ENCODE peak calls at places on chromosomes 6 and 20, in eight cellular contexts. One of them, this sample, is unnamed.
A peak's percentile ranks its signal among the peaks of the same experiment; 100 is the strongest.

GRCh38 chr6:168555618-168556273 is 114.8 kb downstream of the SMOC2 start:
- DNase-seq in heart left ventricle: no peak
- DNase-seq in adipocyte: no peak
- DNase-seq in fibroblast of lung: no peak
- DNase-seq in spleen: no peak
- DNase-seq in effector memory CD4-positive, alpha-beta T cell: no peak
- DNase-seq in sigmoid colon: no peak
- DNase-seq in stomach: no peak
- DNase-seq in this sample: no peak

GRCh38 chr6:4640139-4640538 is 136.1 kb upstream of the CDYL start:
- DNase-seq in heart left ventricle: no peak
- DNase-seq in adipocyte: no peak
- DNase-seq in fibroblast of lung: peak; percentile 33
- DNase-seq in spleen: no peak
- DNase-seq in effector memory CD4-positive, alpha-beta T cell: no peak
- DNase-seq in sigmoid colon: no peak
- DNase-seq in stomach: no peak
- DNase-seq in this sample: no peak

GRCh38 chr20:58695895-58696375 is 3.3 kb downstream of the NPEPL1 start:
- DNase-seq in heart left ventricle: no peak
- DNase-seq in adipocyte: no peak
- DNase-seq in fibroblast of lung: no peak
- DNase-seq in spleen: peak; percentile 69
- DNase-seq in effector memory CD4-positive, alpha-beta T cell: no peak
- DNase-seq in sigmoid colon: peak; percentile 60
- DNase-seq in stomach: no peak
- DNase-seq in this sample: no peak

GRCh38 chr6:168090706-168091105 is 11.7 kb upstream of the FRMD1 start:
- DNase-seq in heart left ventricle: peak; percentile 6
- DNase-seq in adipocyte: no peak
- DNase-seq in fibroblast of lung: no peak
- DNase-seq in spleen: peak; percentile 54
- DNase-seq in effector memory CD4-positive, alpha-beta T cell: no peak
- DNase-seq in sigmoid colon: no peak
- DNase-seq in stomach: no peak
- DNase-seq in this sample: no peak

GRCh38 chr6:22141271-22141745 is 155.5 kb downstream of the PRL start:
- DNase-seq in heart left ventricle: no peak
- DNase-seq in adipocyte: no peak
- DNase-seq in fibroblast of lung: peak; percentile 78
- DNase-seq in spleen: no peak
- DNase-seq in effector memory CD4-positive, alpha-beta T cell: no peak
- DNase-seq in sigmoid colon: no peak
- DNase-seq in stomach: no peak
- DNase-seq in this sample: no peak

GRCh38 chr6:9523462-9523861 is 891.4 kb downstream of the TFAP2A start:
- DNase-seq in heart left ventricle: no peak
- DNase-seq in adipocyte: peak; percentile 85
- DNase-seq in fibroblast of lung: peak; percentile 94
- DNase-seq in spleen: no peak
- DNase-seq in effector memory CD4-positive, alpha-beta T cell: no peak
- DNase-seq in sigmoid colon: no peak
- DNase-seq in stomach: no peak
- DNase-seq in this sample: peak; percentile 88

GRCh38 chr20:55291251-55291650 is 714.1 kb downstream of the CBLN4 start:
- DNase-seq in heart left ventricle: no peak
- DNase-seq in adipocyte: no peak
- DNase-seq in fibroblast of lung: peak; percentile 1
- DNase-seq in spleen: no peak
- DNase-seq in effector memory CD4-positive, alpha-beta T cell: no peak
- DNase-seq in sigmoid colon: no peak
- DNase-seq in stomach: no peak
- DNase-seq in this sample: peak; percentile 62

GRCh38 chr6:117976030-117976651 is 69.1 kb downstream of the SLC35F1 start:
- DNase-seq in heart left ventricle: no peak
- DNase-seq in adipocyte: peak; percentile 58
- DNase-seq in fibroblast of lung: peak; percentile 41
- DNase-seq in spleen: no peak
- DNase-seq in effector memory CD4-positive, alpha-beta T cell: no peak
- DNase-seq in sigmoid colon: no peak
- DNase-seq in stomach: no peak
- DNase-seq in this sample: no peak

GRCh38 chr6:129346964-129347363 is 363.0 kb downstream of the ARHGAP18 start:
- DNase-seq in heart left ventricle: peak; percentile 35
- DNase-seq in adipocyte: no peak
- DNase-seq in fibroblast of lung: no peak
- DNase-seq in spleen: no peak
- DNase-seq in effector memory CD4-positive, alpha-beta T cell: no peak
- DNase-seq in sigmoid colon: no peak
- DNase-seq in stomach: no peak
- DNase-seq in this sample: no peak

GRCh38 chr6:47044418-47044817 is 2.3 kb upstream of the ADGRF1 start:
- DNase-seq in heart left ventricle: no peak
- DNase-seq in adipocyte: no peak
- DNase-seq in fibroblast of lung: peak; percentile 81
- DNase-seq in spleen: no peak
- DNase-seq in effector memory CD4-positive, alpha-beta T cell: no peak
- DNase-seq in sigmoid colon: no peak
- DNase-seq in stomach: peak; percentile 46
- DNase-seq in this sample: no peak

GRCh38 chr6:42378125-42378524 is 73.6 kb downstream of the TRERF1 start:
- DNase-seq in heart left ventricle: no peak
- DNase-seq in adipocyte: no peak
- DNase-seq in fibroblast of lung: no peak
- DNase-seq in spleen: no peak
- DNase-seq in effector memory CD4-positive, alpha-beta T cell: no peak
- DNase-seq in sigmoid colon: peak; percentile 24
- DNase-seq in stomach: no peak
- DNase-seq in this sample: no peak

GRCh38 chr6:38542031-38542430 is 97.7 kb downstream of the BTBD9 start:
- DNase-seq in heart left ventricle: no peak
- DNase-seq in adipocyte: no peak
- DNase-seq in fibroblast of lung: peak; percentile 68
- DNase-seq in spleen: no peak
- DNase-seq in effector memory CD4-positive, alpha-beta T cell: no peak
- DNase-seq in sigmoid colon: no peak
- DNase-seq in stomach: no peak
- DNase-seq in this sample: no peak

GRCh38 chr20:40564997-40565680 is 123.9 kb downstream of the MAFB start:
- DNase-seq in heart left ventricle: no peak
- DNase-seq in adipocyte: peak; percentile 10
- DNase-seq in fibroblast of lung: peak; percentile 85
- DNase-seq in spleen: no peak
- DNase-seq in effector memory CD4-positive, alpha-beta T cell: no peak
- DNase-seq in sigmoid colon: no peak
- DNase-seq in stomach: no peak
- DNase-seq in this sample: peak; percentile 86

GRCh38 chr6:133301739-133302138 is 60.6 kb downstream of the EYA4 start:
- DNase-seq in heart left ventricle: no peak
- DNase-seq in adipocyte: peak; percentile 33
- DNase-seq in fibroblast of lung: no peak
- DNase-seq in spleen: no peak
- DNase-seq in effector memory CD4-positive, alpha-beta T cell: no peak
- DNase-seq in sigmoid colon: no peak
- DNase-seq in stomach: no peak
- DNase-seq in this sample: no peak

GRCh38 chr6:64230530-64230929 is 594.9 kb downstream of the PHF3 start:
- DNase-seq in heart left ventricle: no peak
- DNase-seq in adipocyte: no peak
- DNase-seq in fibroblast of lung: no peak
- DNase-seq in spleen: no peak
- DNase-seq in effector memory CD4-positive, alpha-beta T cell: no peak
- DNase-seq in sigmoid colon: no peak
- DNase-seq in stomach: no peak
- DNase-seq in this sample: no peak
- H3K4me3 ChIP-seq in heart left ventricle: no peak overlapping the region
- H3K4me3 ChIP-seq in adipocyte: no peak overlapping the region
- H3K4me3 ChIP-seq in fibroblast of lung: no peak overlapping the region
- H3K4me3 ChIP-seq in spleen: no peak overlapping the region
- H3K4me3 ChIP-seq in effector memory CD4-positive, alpha-beta T cell: no peak overlapping the region
- H3K4me3 ChIP-seq in sigmoid colon: no peak overlapping the region
- H3K4me3 ChIP-seq in stomach: no peak overlapping the region
- H3K4me3 ChIP-seq in this sample: no peak overlapping the region

GRCh38 chr6:48176909-48177308 is 65.9 kb upstream of the PTCHD4 start:
- DNase-seq in heart left ventricle: no peak
- DNase-seq in adipocyte: no peak
- DNase-seq in fibroblast of lung: no peak
- DNase-seq in spleen: no peak
- DNase-seq in effector memory CD4-positive, alpha-beta T cell: no peak
- DNase-seq in sigmoid colon: no peak
- DNase-seq in stomach: no peak
- DNase-seq in this sample: peak; percentile 14
- H3K27me3 ChIP-seq in heart left ventricle: no peaks in the 10 kb centered on the region
- H3K27me3 ChIP-seq in adipocyte: no peaks in the 10 kb centered on the region
- H3K27me3 ChIP-seq in fibroblast of lung: no peaks in the 10 kb centered on the region
- H3K27me3 ChIP-seq in spleen: no peaks in the 10 kb centered on the region
- H3K27me3 ChIP-seq in effector memory CD4-positive, alpha-beta T cell: no peaks in the 10 kb centered on the region
- H3K27me3 ChIP-seq in sigmoid colon: no peaks in the 10 kb centered on the region
- H3K27me3 ChIP-seq in stomach: no peaks in the 10 kb centered on the region
- H3K27me3 ChIP-seq in this sample: no peaks in the 10 kb centered on the region

GRCh38 chr20:1163653-1164052 is 21.1 kb downstream of the TMEM74B start:
- DNase-seq in heart left ventricle: no peak
- DNase-seq in adipocyte: no peak
- DNase-seq in fibroblast of lung: no peak
- DNase-seq in spleen: no peak
- DNase-seq in effector memory CD4-positive, alpha-beta T cell: no peak
- DNase-seq in sigmoid colon: no peak
- DNase-seq in stomach: no peak
- DNase-seq in this sample: no peak

GRCh38 chr20:1163105-1163504 is 21.7 kb downstream of the TMEM74B start:
- DNase-seq in heart left ventricle: no peak
- DNase-seq in adipocyte: no peak
- DNase-seq in fibroblast of lung: no peak
- DNase-seq in spleen: no peak
- DNase-seq in effector memory CD4-positive, alpha-beta T cell: no peak
- DNase-seq in sigmoid colon: no peak
- DNase-seq in stomach: no peak
- DNase-seq in this sample: no peak

GRCh38 chr20:1160991-1161390 is 23.8 kb downstream of the TMEM74B start:
- DNase-seq in heart left ventricle: no peak
- DNase-seq in adipocyte: no peak
- DNase-seq in fibroblast of lung: no peak
- DNase-seq in spleen: no peak
- DNase-seq in effector memory CD4-positive, alpha-beta T cell: no peak
- DNase-seq in sigmoid colon: no peak
- DNase-seq in stomach: no peak
- DNase-seq in this sample: no peak

GRCh38 chr20:1164871-1165270 is 19.9 kb downstream of the TMEM74B start:
- DNase-seq in heart left ventricle: no peak
- DNase-seq in adipocyte: no peak
- DNase-seq in fibroblast of lung: no peak
- DNase-seq in spleen: no peak
- DNase-seq in effector memory CD4-positive, alpha-beta T cell: no peak
- DNase-seq in sigmoid colon: no peak
- DNase-seq in stomach: no peak
- DNase-seq in this sample: no peak

DNA sequence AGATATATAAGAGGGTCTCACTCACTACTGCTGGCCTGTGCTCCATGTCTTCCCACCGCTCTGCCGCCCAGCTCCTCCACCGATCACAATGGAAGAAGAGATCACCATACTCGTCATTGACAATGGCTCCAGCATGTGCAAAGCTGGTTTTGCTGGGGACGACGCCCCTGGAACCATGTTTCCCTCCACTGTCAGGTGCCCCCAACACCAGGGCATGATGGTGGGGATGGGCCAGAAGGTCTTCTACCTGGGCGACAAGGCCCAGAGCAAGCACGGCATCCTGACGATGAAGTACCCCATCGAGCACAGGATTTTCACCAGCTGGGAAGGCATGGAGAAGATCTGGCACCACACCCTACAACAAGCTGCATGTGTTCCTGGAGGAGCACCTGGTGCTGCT is 24.3 kb downstream of the TMEM74B start:
- DNase-seq in heart left ventricle: no peak
- DNase-seq in adipocyte: no peak
- DNase-seq in fibroblast of lung: no peak
- DNase-seq in spleen: no peak
- DNase-seq in effector memory CD4-positive, alpha-beta T cell: no peak
- DNase-seq in sigmoid colon: no peak
- DNase-seq in stomach: no peak
- DNase-seq in this sample: no peak
- H3K36me3 ChIP-seq in heart left ventricle: peaks cover 15% of the 10 kb centered on the region
- H3K36me3 ChIP-seq in adipocyte: peaks cover 62% of the 10 kb centered on the region
- H3K36me3 ChIP-seq in fibroblast of lung: peaks cover 17% of the 10 kb centered on the region
- H3K36me3 ChIP-seq in spleen: peaks cover 97% of the 10 kb centered on the region
- H3K36me3 ChIP-seq in effector memory CD4-positive, alpha-beta T cell: peaks cover 52% of the 10 kb centered on the region
- H3K36me3 ChIP-seq in sigmoid colon: peaks cover 46% of the 10 kb centered on the region
- H3K36me3 ChIP-seq in stomach: peaks cover 86% of the 10 kb centered on the region
- H3K36me3 ChIP-seq in this sample: peaks cover 8% of the 10 kb centered on the region

GRCh38 chr20:44186201-44186600 is 787 bp downstream of the JPH2 start:
- DNase-seq in heart left ventricle: peak; percentile 46
- DNase-seq in adipocyte: no peak
- DNase-seq in fibroblast of lung: no peak
- DNase-seq in spleen: no peak
- DNase-seq in effector memory CD4-positive, alpha-beta T cell: no peak
- DNase-seq in sigmoid colon: no peak
- DNase-seq in stomach: no peak
- DNase-seq in this sample: no peak

GRCh38 chr20:44186674-44187053 is 324 bp downstream of the JPH2 start:
- DNase-seq in heart left ventricle: no peak
- DNase-seq in adipocyte: peak; percentile 48
- DNase-seq in fibroblast of lung: no peak
- DNase-seq in spleen: no peak
- DNase-seq in effector memory CD4-positive, alpha-beta T cell: no peak
- DNase-seq in sigmoid colon: peak; percentile 68
- DNase-seq in stomach: no peak
- DNase-seq in this sample: peak; percentile 31

GRCh38 chr20:44188752-44189151 is 1.8 kb upstream of the JPH2 start:
- DNase-seq in heart left ventricle: no peak
- DNase-seq in adipocyte: peak; percentile 44
- DNase-seq in fibroblast of lung: no peak
- DNase-seq in spleen: no peak
- DNase-seq in effector memory CD4-positive, alpha-beta T cell: no peak
- DNase-seq in sigmoid colon: peak; percentile 80
- DNase-seq in stomach: no peak
- DNase-seq in this sample: no peak

GRCh38 chr20:44187763-44188709 is 1.0 kb upstream of the JPH2 start:
- DNase-seq in heart left ventricle: peak; percentile 46
- DNase-seq in adipocyte: peak; percentile 54
- DNase-seq in fibroblast of lung: peak; percentile 53
- DNase-seq in spleen: no peak
- DNase-seq in effector memory CD4-positive, alpha-beta T cell: no peak
- DNase-seq in sigmoid colon: peak; percentile 83
- DNase-seq in stomach: no peak
- DNase-seq in this sample: peak; percentile 72

DNA sequence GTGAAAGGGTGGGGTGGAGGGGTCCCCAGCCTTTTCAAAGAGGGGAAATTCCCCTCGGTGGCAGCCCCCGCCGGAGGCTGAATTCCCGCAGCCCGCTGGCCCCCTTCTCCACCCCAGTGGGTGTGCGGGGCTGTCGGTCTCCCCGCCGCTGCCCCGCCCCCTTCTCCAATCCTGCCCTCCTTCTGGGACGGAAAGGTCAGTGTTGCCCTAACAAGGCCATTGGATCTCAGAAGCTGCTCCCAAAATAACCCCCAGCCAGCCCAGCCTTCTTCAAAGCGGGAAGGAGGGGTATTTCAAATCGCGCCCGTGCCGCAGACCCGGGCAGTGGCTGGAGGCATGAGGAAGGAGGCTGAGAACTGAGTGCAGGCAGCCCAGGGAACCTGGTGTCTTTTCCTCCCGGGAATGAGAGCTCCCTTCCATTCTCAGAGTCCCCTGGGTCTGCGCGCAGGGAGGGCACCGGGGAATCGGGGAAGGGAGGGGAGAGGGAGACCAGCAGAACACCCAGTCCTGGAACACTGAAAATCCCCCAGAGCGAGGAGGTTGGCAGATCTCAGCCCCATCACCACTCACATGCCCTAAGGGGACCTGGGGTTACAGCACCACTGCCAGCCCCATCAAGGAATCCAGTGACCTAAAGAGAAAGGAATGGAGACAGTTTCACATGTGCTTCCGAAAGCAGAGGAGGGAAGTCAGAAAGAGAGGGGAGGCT is at the start of gene JPH2:
- DNase-seq in heart left ventricle: peak; percentile 84
- DNase-seq in adipocyte: peak; percentile 88
- DNase-seq in fibroblast of lung: peak; percentile 79
- DNase-seq in spleen: no peak
- DNase-seq in effector memory CD4-positive, alpha-beta T cell: no peak
- DNase-seq in sigmoid colon: peak; percentile 92
- DNase-seq in stomach: peak; percentile 39
- DNase-seq in this sample: peak; percentile 91
- H3K4me3 ChIP-seq in heart left ventricle: peak within 1 kb of the TSS; percentile 63
- H3K4me3 ChIP-seq in adipocyte: peak within 1 kb of the TSS; percentile 74
- H3K4me3 ChIP-seq in fibroblast of lung: peak within 1 kb of the TSS; percentile 60
- H3K4me3 ChIP-seq in spleen: peak within 1 kb of the TSS; percentile 23
- H3K4me3 ChIP-seq in effector memory CD4-positive, alpha-beta T cell: no peak within 1 kb of the TSS
- H3K4me3 ChIP-seq in sigmoid colon: peak within 1 kb of the TSS; percentile 80
- H3K4me3 ChIP-seq in stomach: peak within 1 kb of the TSS; percentile 49
- H3K4me3 ChIP-seq in this sample: peak within 1 kb of the TSS; percentile 55